ENCODE peak calls at places on chromosomes 12 and 14, in seven cellular contexts. O is IMR-90, Q is neuronal stem cell, R is mesenchymal stem cell, C is H9, T is trophoblast cell, Z is H1. E is an unnamed sample.

GRCh38 chr12:129772463-129773169 is 131.2 kb downstream of the TMEM132D start:
- DNase-seq in O (no peak), Q (no peak), R (no peak), C (peak; percentile 70), T (no peak), Z (no peak), E (peak; percentile 89)

GRCh38 chr12:116508145-116509121 is 50.7 kb upstream of the MAP1LC3B2 start:
- DNase-seq in O (no peak), Q (peak; percentile 48), R (peak; percentile 34), C (peak; percentile 81), T (no peak), Z (no peak), E (peak; percentile 76)

GRCh38 chr14:26370118-26370517 is 227.7 kb downstream of the NOVA1 start:
- DNase-seq in O (peak; percentile 4), Q (no peak), R (peak; percentile 74), C (no peak), T (no peak), Z (no peak), E (no peak)

GRCh38 chr12:121060149-121061001 is 21.3 kb upstream of the OASL start:
- DNase-seq in O (peak; percentile 33), Q (peak; percentile 29), R (peak; percentile 82), C (peak; percentile 83), T (peak; percentile 21), Z (peak; percentile 17), E (peak; percentile 81)

GRCh38 chr12:96471368-96472040 is 17.9 kb upstream of the CFAP54 start:
- DNase-seq in O (peak; percentile 82), Q (no peak), R (peak; percentile 49), C (no peak), T (no peak), Z (no peak), E (no peak)

GRCh38 chr12:11653215-11653753 is 3.8 kb downstream of the ETV6 start:
- DNase-seq in O (peak; percentile 43), Q (no peak), R (no peak), C (no peak), T (no peak), Z (no peak), E (no peak)

GRCh38 chr14:93582516-93582915 is 151.8 kb downstream of the UNC79 start:
- DNase-seq in O (no peak), Q (no peak), R (no peak), C (no peak), T (no peak), Z (no peak), E (no peak)

GRCh38 chr14:90556050-90556477 is 159.2 kb downstream of the CALM1 start:
- DNase-seq in O (no peak), Q (peak; percentile 58), R (peak; percentile 19), C (peak; percentile 63), T (no peak), Z (no peak), E (peak; percentile 76)

GRCh38 chr12:12207746-12208145 is 59.1 kb downstream of the LRP6 start:
- DNase-seq in O (no peak), Q (no peak), R (no peak), C (no peak), T (no peak), Z (no peak), E (no peak)

GRCh38 chr14:24435192-24435810 is 5.5 kb downstream of the KHNYN start:
- DNase-seq in O (no peak), Q (no peak), R (no peak), C (no peak), T (no peak), Z (no peak), E (no peak)

GRCh38 chr12:48924617-48925217 is 575 bp downstream of the FKBP11 start:
- DNase-seq in O (peak; percentile 46), Q (no peak), R (peak; percentile 58), C (peak; percentile 83), T (peak; percentile 53), Z (peak; percentile 29), E (peak; percentile 77)

GRCh38 chr14:68482772-68483395 is 310.0 kb downstream of the ZFP36L1 start:
- DNase-seq in O (no peak), Q (no peak), R (peak; percentile 31), C (no peak), T (no peak), Z (no peak), E (no peak)

GRCh38 chr12:45973526-45973925 is 16.8 kb downstream of the SCAF11 start:
- DNase-seq in O (peak; percentile 22), Q (no peak), R (no peak), C (no peak), T (no peak), Z (no peak), E (no peak)

GRCh38 chr12:110068654-110069053 is 20.3 kb upstream of the C12orf76 start:
- DNase-seq in O (no peak), Q (no peak), R (no peak), C (no peak), T (no peak), Z (no peak), E (no peak)

GRCh38 chr12:39905152-39905551 is 200.7 kb downstream of the SLC2A13 start:
- DNase-seq in O (peak; percentile 22), Q (no peak), R (no peak), C (no peak), T (no peak), Z (no peak), E (no peak)

GRCh38 chr14:75752907-75753594 is 92.0 kb downstream of the TTLL5 start:
- DNase-seq in O (peak; percentile 42), Q (no peak), R (no peak), C (no peak), T (no peak), Z (no peak), E (no peak)

GRCh38 chr12:104473374-104473983 is 16.7 kb downstream of the CHST11 start:
- DNase-seq in O (no peak), Q (no peak), R (no peak), C (no peak), T (no peak), Z (no peak), E (no peak)

GRCh38 chr12:124766745-124767074 is 97.0 kb downstream of the SCARB1 start:
- DNase-seq in O (no peak), Q (no peak), R (no peak), C (no peak), T (no peak), Z (no peak), E (no peak)

GRCh38 chr14:28656704-28657255 is 109.8 kb upstream of the FOXG1 start:
- DNase-seq in O (no peak), Q (no peak), R (no peak), C (no peak), T (no peak), Z (no peak), E (no peak)

GRCh38 chr12:26319511-26319910 is 124.1 kb downstream of the SSPN start:
- DNase-seq in O (peak; percentile 94), Q (no peak), R (peak; percentile 95), C (no peak), T (peak; percentile 57), Z (peak; percentile 3), E (peak; percentile 67)

GRCh38 chr12:79737875-79738718 is 47.3 kb upstream of the PAWR start:
- DNase-seq in O (peak; percentile 70), Q (peak; percentile 50), R (peak; percentile 72), C (no peak), T (peak; percentile 42), Z (no peak), E (peak; percentile 62)

GRCh38 chr14:74660167-74660566 is 48.1 kb upstream of the LTBP2 start:
- DNase-seq in O (peak; percentile 32), Q (no peak), R (no peak), C (no peak), T (no peak), Z (no peak), E (no peak)

GRCh38 chr12:82838123-82838522 is 151.4 kb downstream of the TMTC2 start:
- DNase-seq in O (no peak), Q (no peak), R (no peak), C (no peak), T (no peak), Z (no peak), E (no peak)

DNA sequence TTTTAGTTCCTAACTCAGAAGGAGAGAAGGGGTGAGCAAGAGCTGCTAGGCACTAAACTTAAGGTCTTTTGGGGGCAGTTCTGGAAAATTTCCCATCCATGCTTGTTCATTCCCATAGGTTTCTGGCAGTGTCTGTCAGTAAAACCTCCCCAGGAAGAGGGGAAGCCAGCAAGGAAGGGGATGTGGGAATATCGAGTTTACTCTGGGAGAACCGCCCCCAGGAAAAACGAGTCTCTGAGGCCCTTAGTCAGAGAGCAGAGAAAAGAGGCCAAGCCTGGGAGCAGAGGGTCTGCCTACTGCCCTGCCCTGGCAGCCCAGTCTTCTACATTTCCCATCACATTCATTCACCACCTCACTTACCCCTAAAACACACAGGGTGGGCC is 55.9 kb downstream of the TMCC3 start:
- DNase-seq in O (no peak), Q (no peak), R (no peak), C (no peak), T (no peak), Z (no peak), E (no peak)
- H3K18ac ChIP-seq in O (no peak overlapping the region), Q (no peak overlapping the region), R (no peak overlapping the region), C (no peak overlapping the region), T (no peak overlapping the region), Z (no peak overlapping the region), E (no peak overlapping the region)

DNA sequence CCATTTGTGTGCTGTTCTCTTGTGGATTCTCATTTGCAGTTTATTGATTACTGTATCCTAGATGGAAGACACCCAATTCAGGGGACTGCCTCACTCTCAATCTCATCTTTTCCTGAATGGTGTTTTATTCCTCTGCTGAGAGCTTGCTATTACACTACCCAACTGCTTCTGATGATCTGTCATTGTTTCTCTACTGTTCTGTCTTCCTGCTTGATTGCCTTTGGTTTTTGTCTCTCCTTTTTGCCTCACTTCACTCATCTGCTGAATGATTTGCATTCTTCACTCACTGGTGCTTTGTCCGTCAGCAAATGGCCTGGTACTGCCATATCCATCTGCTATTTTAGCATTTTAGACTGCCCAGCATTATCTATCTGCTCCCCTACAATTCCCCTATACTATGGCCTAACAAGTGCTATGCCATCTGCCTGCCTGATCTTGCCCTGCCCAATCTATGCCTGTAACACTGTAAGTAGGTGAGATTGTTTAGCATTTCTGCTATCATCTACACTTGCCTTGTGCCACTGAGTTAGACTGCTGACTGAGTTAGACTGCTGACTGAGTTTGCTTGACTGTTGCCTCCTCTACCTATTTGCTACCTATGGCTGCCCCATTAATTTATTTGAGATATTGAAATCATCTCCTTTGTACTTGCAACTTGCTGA is 335.1 kb downstream of the GPHN start:
- DNase-seq in O (no peak), Q (no peak), R (no peak), C (no peak), T (no peak), Z (no peak), E (no peak)
- H3K4me2 ChIP-seq in O (no peak overlapping the region), Q (no peak overlapping the region), R (no peak overlapping the region), C (no peak overlapping the region), T (no peak overlapping the region), Z (no peak overlapping the region), E (no peak overlapping the region)

GRCh38 chr12:65998031-65998430 is 132.5 kb downstream of the LLPH start:
- DNase-seq in O (no peak), Q (no peak), R (no peak), C (no peak), T (peak; percentile 59), Z (no peak), E (no peak)
- H3K18ac ChIP-seq in O (no peak overlapping the region), Q (no peak overlapping the region), R (no peak overlapping the region), C (no peak overlapping the region), T (no peak overlapping the region), Z (no peak overlapping the region), E (no peak overlapping the region)

GRCh38 chr12:47190271-47190750 is 110.6 kb upstream of the AMIGO2 start:
- DNase-seq in O (peak; percentile 74), Q (no peak), R (no peak), C (no peak), T (no peak), Z (no peak), E (peak; percentile 60)
- H3K4me2 ChIP-seq in O (peak overlapping the region; percentile 10), Q (no peak overlapping the region), R (no peak overlapping the region), C (no peak overlapping the region), T (no peak overlapping the region), Z (no peak overlapping the region), E (no peak overlapping the region)